ENCODE peak calls at places on chromosomes 7 and 10, in five cellular contexts. X, O, F, T and D are unnamed samples.

GRCh38 chr7:148589640-148590039 is 926 bp upstream of the C7orf33 start:
- DNase-seq in X (no peak), O (no peak), F (no peak), T (no peak), D (no peak)

GRCh38 chr10:129605986-129606518 is 139.0 kb downstream of the MGMT start:
- DNase-seq in X (no peak), O (no peak), F (no peak), T (no peak), D (no peak)

GRCh38 chr7:6226194-6226799 is 46.1 kb downstream of the CYTH3 start:
- DNase-seq in X (no peak), O (no peak), F (no peak), T (no peak), D (no peak)

GRCh38 chr10:43964486-43964885 is 315.8 kb upstream of the ZNF32 start:
- DNase-seq in X (no peak), O (no peak), F (no peak), T (no peak), D (no peak)

GRCh38 chr7:98826811-98827231 is 43.0 kb downstream of the TMEM130 start:
- DNase-seq in X (peak; percentile 65), O (no peak), F (no peak), T (no peak), D (no peak)

GRCh38 chr7:6577369-6578113 is at the start of gene ZDHHC4:
- DNase-seq in X (peak; percentile 89), O (peak; percentile 80), F (peak; percentile 83), T (peak; percentile 98), D (peak; percentile 100)

GRCh38 chr7:77702451-77703219 is 6.4 kb downstream of the RSBN1L start:
- DNase-seq in X (no peak), O (no peak), F (no peak), T (no peak), D (no peak)

GRCh38 chr7:41733063-41733398 is 30.1 kb upstream of the INHBA start:
- DNase-seq in X (no peak), O (no peak), F (peak; percentile 62), T (no peak), D (peak; percentile 20)

GRCh38 chr10:91756286-91756685 is 41.9 kb upstream of the TNKS2 start:
- DNase-seq in X (no peak), O (no peak), F (no peak), T (no peak), D (no peak)

GRCh38 chr7:48154792-48155413 is 16.4 kb upstream of the ABCA13 start:
- DNase-seq in X (peak; percentile 73), O (peak; percentile 28), F (peak; percentile 55), T (no peak), D (peak; percentile 54)

GRCh38 chr10:62760401-62760800 is 44.1 kb upstream of the ADO start:
- DNase-seq in X (no peak), O (no peak), F (peak; percentile 83), T (no peak), D (no peak)

GRCh38 chr10:80443531-80443974 is 10.6 kb upstream of the TSPAN14 start:
- DNase-seq in X (peak; percentile 17), O (no peak), F (peak; percentile 32), T (no peak), D (peak; percentile 69)

GRCh38 chr7:112853429-112853828 is 63.2 kb upstream of the TMEM168 start:
- DNase-seq in X (no peak), O (no peak), F (no peak), T (no peak), D (no peak)

GRCh38 chr7:94394058-94394398 is 667 bp upstream of the COL1A2 start:
- DNase-seq in X (no peak), O (no peak), F (no peak), T (no peak), D (no peak)

GRCh38 chr7:157397751-157398691 is 61.2 kb downstream of the DNAJB6 start:
- DNase-seq in X (peak; percentile 32), O (no peak), F (peak; percentile 52), T (no peak), D (no peak)

GRCh38 chr10:128571745-128572144 is 445.5 kb upstream of the MKI67 start:
- DNase-seq in X (no peak), O (no peak), F (no peak), T (no peak), D (no peak)

GRCh38 chr10:3528271-3528670 is 256.7 kb downstream of the KLF6 start:
- DNase-seq in X (no peak), O (no peak), F (no peak), T (no peak), D (no peak)

GRCh38 chr10:121662945-121663917 is 65.0 kb upstream of the FGFR2 start:
- DNase-seq in X (no peak), O (peak; percentile 22), F (no peak), T (no peak), D (peak; percentile 14)

GRCh38 chr7:122791959-122792545 is 89.3 kb upstream of the RNF148 start:
- DNase-seq in X (no peak), O (no peak), F (no peak), T (no peak), D (no peak)

GRCh38 chr10:98308602-98309365 is 40.8 kb upstream of the LOXL4 start:
- DNase-seq in X (no peak), O (no peak), F (no peak), T (no peak), D (no peak)

GRCh38 chr7:134504660-134505164 is 22.7 kb upstream of the AKR1B10 start:
- DNase-seq in X (no peak), O (no peak), F (peak; percentile 22), T (no peak), D (no peak)

GRCh38 chr10:19500959-19501358 is 315.3 kb upstream of the PLXDC2 start:
- DNase-seq in X (no peak), O (no peak), F (no peak), T (no peak), D (no peak)

GRCh38 chr10:77029684-77030407 is 607.8 kb downstream of the KCNMA1 start:
- DNase-seq in X (no peak), O (no peak), F (no peak), T (no peak), D (no peak)

GRCh38 chr10:5509236-5509635 is 9.9 kb upstream of the CALML5 start:
- DNase-seq in X (no peak), O (no peak), F (no peak), T (no peak), D (no peak)

GRCh38 chr10:12445701-12446334 is 96.5 kb downstream of the CAMK1D start:
- DNase-seq in X (no peak), O (no peak), F (peak; percentile 40), T (no peak), D (no peak)

GRCh38 chr10:119596537-119597404 is at the start of gene TIAL1:
- DNase-seq in X (peak; percentile 98), O (peak; percentile 100), F (peak; percentile 100), T (peak; percentile 70), D (peak; percentile 86)
- TF ChIP-seq POLR2A in X (peak; percentile 69), O (peak; percentile 97), F (peak; percentile 96), T (peak; percentile 82), D (peak; percentile 91)

DNA sequence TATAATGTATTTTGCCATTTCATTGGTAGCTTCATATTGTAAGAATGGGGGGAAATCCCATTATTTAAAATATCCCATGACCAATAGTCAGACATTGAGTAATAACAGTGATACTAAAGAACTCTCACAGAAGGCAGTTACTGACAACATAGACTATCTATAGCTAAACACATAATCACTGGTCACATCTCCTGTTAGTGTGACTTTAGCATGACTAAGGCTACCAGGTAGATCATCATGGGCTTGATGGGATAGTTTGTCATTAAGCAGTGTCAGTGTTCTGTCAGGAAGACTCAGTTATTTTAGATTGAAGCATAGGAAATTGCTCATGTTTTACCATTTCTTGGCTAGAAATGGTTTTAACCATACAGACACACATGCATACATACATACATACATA is 16.3 kb downstream of the OPN1SW start:
- DNase-seq in X (no peak), O (no peak), F (no peak), T (no peak), D (no peak)
- TF ChIP-seq POLR2A in X (no peak), O (no peak), F (no peak), T (no peak), D (no peak)

GRCh38 chr10:35191523-35191922 is 64.9 kb downstream of the CREM start:
- DNase-seq in X (no peak), O (no peak), F (peak; percentile 57), T (no peak), D (no peak)
- TF ChIP-seq POLR2A in X (no peak), O (no peak), F (no peak), T (no peak), D (no peak)

GRCh38 chr10:13707156-13707881 is 120.6 kb downstream of the PRPF18 start:
- DNase-seq in X (peak; percentile 82), O (no peak), F (peak; percentile 91), T (no peak), D (peak; percentile 18)
- TF ChIP-seq POLR2A in X (no peak), O (no peak), F (peak; percentile 42), T (peak; percentile 19), D (peak; percentile 61)

DNA sequence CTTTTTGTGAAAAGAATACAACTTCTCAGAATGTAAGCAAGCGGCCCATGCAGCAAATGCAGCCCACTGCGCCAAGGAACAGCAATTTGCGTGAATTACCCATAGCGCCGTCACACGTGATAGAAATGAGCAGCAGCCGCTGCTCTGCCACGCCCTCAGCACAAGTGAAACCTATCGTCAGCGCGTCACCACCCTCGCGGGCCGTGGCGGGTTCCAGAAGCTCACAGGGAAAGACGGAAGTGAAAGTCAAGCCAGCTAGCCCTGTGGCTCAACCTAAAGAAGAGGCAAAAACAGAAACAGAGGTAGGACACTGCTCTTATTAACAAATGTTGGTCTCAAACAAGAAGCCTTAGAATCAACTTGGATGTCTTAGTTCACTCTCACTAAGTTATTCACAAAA is 70.5 kb downstream of the SHH start:
- DNase-seq in X (no peak), O (no peak), F (no peak), T (no peak), D (no peak)
- TF ChIP-seq POLR2A in X (no peak), O (no peak), F (no peak), T (no peak), D (no peak)

GRCh38 chr7:150369740-150370501 is 1.3 kb downstream of the REPIN1 start:
- DNase-seq in X (no peak), O (no peak), F (peak; percentile 25), T (no peak), D (no peak)

GRCh38 chr7:150367677-150368097 is 935 bp upstream of the REPIN1 start:
- DNase-seq in X (no peak), O (no peak), F (no peak), T (no peak), D (no peak)

GRCh38 chr7:150370612-150371071 is 2.0 kb downstream of the REPIN1 start:
- DNase-seq in X (no peak), O (no peak), F (no peak), T (no peak), D (no peak)

GRCh38 chr7:150368098-150368883 is at the start of gene REPIN1:
- DNase-seq in X (peak; percentile 92), O (peak; percentile 80), F (peak; percentile 76), T (peak; percentile 79), D (peak; percentile 76)

GRCh38 chr7:150368884-150369739 is 490 bp downstream of the REPIN1 start:
- DNase-seq in X (peak; percentile 79), O (peak; percentile 24), F (peak; percentile 78), T (peak; percentile 62), D (peak; percentile 90)
- TF ChIP-seq POLR2A in X (no peak), O (no peak), F (no peak), T (peak; percentile 58), D (peak; percentile 50)

GRCh38 chr10:60200012-60200681 is 189.5 kb downstream of the ANK3 start:
- DNase-seq in X (peak; percentile 67), O (no peak), F (no peak), T (no peak), D (no peak)
- TF ChIP-seq POLR2A in X (no peak), O (no peak), F (no peak), T (no peak), D (no peak)

GRCh38 chr10:110357252-110357780 is 52.6 kb upstream of the SMNDC1 start:
- DNase-seq in X (no peak), O (peak; percentile 34), F (no peak), T (no peak), D (no peak)
- TF ChIP-seq POLR2A in X (no peak), O (no peak), F (no peak), T (peak; percentile 75), D (no peak)